ENCODE peak calls at places on chromosome 5, in nine cellular contexts. One of them, this sample, is unnamed.

GRCh38 chr5:55446690-55447351 is 87.9 kb downstream of the PLPP1 start:
- DNase-seq in T1000: no peak
- DNase-seq in fibroblast of lung: no peak
- DNase-seq in erythroblast: no peak
- DNase-seq in OCI-LY7: no peak
- DNase-seq in kidney: no peak
- DNase-seq in NCI-H1092: no peak
- DNase-seq in kidney glomerular epithelial cell: no peak
- DNase-seq in Right ventricle myocardium superior: no peak
- DNase-seq in this sample: no peak

GRCh38 chr5:5341531-5342292 is 80.8 kb upstream of the ICE1 start:
- DNase-seq in kidney glomerular epithelial cell: no peak
- DNase-seq in OCI-LY7: no peak
- DNase-seq in NCI-H1092: no peak
- DNase-seq in kidney: no peak
- DNase-seq in T1000: no peak
- DNase-seq in erythroblast: no peak
- DNase-seq in Right ventricle myocardium superior: no peak
- DNase-seq in fibroblast of lung: peak; percentile 36
- DNase-seq in this sample: no peak

GRCh38 chr5:103582364-103582763 is 19.8 kb upstream of the NUDT12 start:
- DNase-seq in erythroblast: peak; percentile 33
- DNase-seq in fibroblast of lung: peak; percentile 74
- DNase-seq in OCI-LY7: peak; percentile 22
- DNase-seq in kidney glomerular epithelial cell: peak; percentile 47
- DNase-seq in Right ventricle myocardium superior: no peak
- DNase-seq in T1000: no peak
- DNase-seq in NCI-H1092: peak; percentile 15
- DNase-seq in kidney: no peak
- DNase-seq in this sample: no peak

GRCh38 chr5:59673438-59674058 is 220.0 kb downstream of the PDE4D start:
- DNase-seq in T1000: no peak
- DNase-seq in kidney glomerular epithelial cell: peak; percentile 26
- DNase-seq in erythroblast: peak; percentile 43
- DNase-seq in OCI-LY7: peak; percentile 71
- DNase-seq in Right ventricle myocardium superior: no peak
- DNase-seq in NCI-H1092: peak; percentile 4
- DNase-seq in kidney: no peak
- DNase-seq in fibroblast of lung: peak; percentile 72
- DNase-seq in this sample: no peak

GRCh38 chr5:59285300-59286017 is 608.1 kb downstream of the PDE4D start:
- DNase-seq in fibroblast of lung: no peak
- DNase-seq in erythroblast: no peak
- DNase-seq in kidney glomerular epithelial cell: no peak
- DNase-seq in T1000: no peak
- DNase-seq in OCI-LY7: no peak
- DNase-seq in Right ventricle myocardium superior: no peak
- DNase-seq in kidney: no peak
- DNase-seq in NCI-H1092: no peak
- DNase-seq in this sample: no peak

GRCh38 chr5:90093931-90094485 is 315.5 kb downstream of the CETN3 start:
- DNase-seq in kidney: no peak
- DNase-seq in T1000: no peak
- DNase-seq in OCI-LY7: no peak
- DNase-seq in NCI-H1092: no peak
- DNase-seq in Right ventricle myocardium superior: no peak
- DNase-seq in kidney glomerular epithelial cell: no peak
- DNase-seq in erythroblast: no peak
- DNase-seq in fibroblast of lung: no peak
- DNase-seq in this sample: no peak

GRCh38 chr5:54643679-54644078 is 126.1 kb downstream of the SNX18 start:
- DNase-seq in T1000: peak; percentile 21
- DNase-seq in Right ventricle myocardium superior: no peak
- DNase-seq in kidney: no peak
- DNase-seq in OCI-LY7: no peak
- DNase-seq in NCI-H1092: no peak
- DNase-seq in erythroblast: no peak
- DNase-seq in fibroblast of lung: peak; percentile 75
- DNase-seq in kidney glomerular epithelial cell: peak; percentile 77
- DNase-seq in this sample: no peak

GRCh38 chr5:54257366-54258118 is 52.8 kb downstream of the ARL15 start:
- DNase-seq in T1000: no peak
- DNase-seq in kidney: no peak
- DNase-seq in erythroblast: no peak
- DNase-seq in fibroblast of lung: no peak
- DNase-seq in kidney glomerular epithelial cell: peak; percentile 43
- DNase-seq in OCI-LY7: no peak
- DNase-seq in Right ventricle myocardium superior: no peak
- DNase-seq in NCI-H1092: no peak
- DNase-seq in this sample: no peak

GRCh38 chr5:1659100-1660036 is 135.6 kb upstream of the LPCAT1 start:
- DNase-seq in erythroblast: no peak
- DNase-seq in kidney glomerular epithelial cell: no peak
- DNase-seq in fibroblast of lung: no peak
- DNase-seq in NCI-H1092: no peak
- DNase-seq in T1000: no peak
- DNase-seq in Right ventricle myocardium superior: peak; percentile 10
- DNase-seq in kidney: peak; percentile 47
- DNase-seq in OCI-LY7: no peak
- DNase-seq in this sample: no peak

GRCh38 chr5:93267736-93268135 is 313.3 kb downstream of the NR2F1-AS1 start:
- DNase-seq in kidney: peak; percentile 69
- DNase-seq in fibroblast of lung: no peak
- DNase-seq in T1000: no peak
- DNase-seq in NCI-H1092: no peak
- DNase-seq in kidney glomerular epithelial cell: no peak
- DNase-seq in erythroblast: no peak
- DNase-seq in Right ventricle myocardium superior: no peak
- DNase-seq in OCI-LY7: no peak
- DNase-seq in this sample: no peak

This sample was measured in sigmoid colon.